ENCODE peak calls at places on chromosomes 13 and 19, in five cellular contexts. C is AML-193, U is T47D, S is sciatic nerve, V is neural crest cell. L is an unnamed sample.

GRCh38 chr19:10517760-10518443 is 655 bp upstream of the S1PR5 start:
- DNase-seq in C (no peak), U (no peak), S (no peak), V (no peak), L (peak; percentile 45)

GRCh38 chr13:65756071-65756671 is 1474.0 kb downstream of the PCDH9 start:
- DNase-seq in C (no peak), U (no peak), S (no peak), V (no peak), L (no peak)

GRCh38 chr19:45151821-45152503 is 8.8 kb downstream of the NKPD1 start:
- DNase-seq in C (no peak), U (no peak), S (no peak), V (no peak), L (no peak)

GRCh38 chr19:9309974-9310446 is 372 bp upstream of the ZNF699 start:
- DNase-seq in C (peak; percentile 94), U (peak; percentile 70), S (peak; percentile 95), V (no peak), L (peak; percentile 73)

GRCh38 chr13:86741762-86742285 is 929.3 kb upstream of the SLITRK5 start:
- DNase-seq in C (no peak), U (no peak), S (no peak), V (no peak), L (no peak)

GRCh38 chr13:43191561-43191960 is 168.2 kb downstream of the DNAJC15 start:
- DNase-seq in C (no peak), U (no peak), S (no peak), V (no peak), L (no peak)

GRCh38 chr19:4007836-4008539 is 452 bp downstream of the PIAS4 start:
- DNase-seq in C (no peak), U (no peak), S (no peak), V (no peak), L (no peak)

GRCh38 chr19:5497297-5497696 is 42.1 kb downstream of the ZNRF4 start:
- DNase-seq in C (no peak), U (no peak), S (no peak), V (no peak), L (no peak)

GRCh38 chr19:45575216-45575615 is 9.4 kb downstream of the OPA3 start:
- DNase-seq in C (no peak), U (no peak), S (no peak), V (no peak), L (no peak)

GRCh38 chr19:58559275-58560006 is 1.0 kb upstream of the UBE2M start:
- DNase-seq in C (no peak), U (peak; percentile 96), S (peak; percentile 95), V (peak; percentile 82), L (peak; percentile 97)

GRCh38 chr19:17249887-17250548 is 4.3 kb upstream of the NR2F6 start:
- DNase-seq in C (no peak), U (no peak), S (no peak), V (no peak), L (no peak)

GRCh38 chr13:42064259-42064658 is 15.8 kb downstream of the DGKH start:
- DNase-seq in C (no peak), U (no peak), S (no peak), V (no peak), L (no peak)

GRCh38 chr19:18057557-18057956 is 29.2 kb downstream of the IL12RB1 start:
- DNase-seq in C (no peak), U (no peak), S (peak; percentile 75), V (no peak), L (no peak)

GRCh38 chr13:78875792-78876580 is 217.0 kb upstream of the OBI1 start:
- DNase-seq in C (no peak), U (no peak), S (no peak), V (no peak), L (no peak)

GRCh38 chr19:17260842-17261325 is 3.7 kb downstream of the USHBP1 start:
- DNase-seq in C (peak; percentile 81), U (peak; percentile 84), S (peak; percentile 88), V (peak; percentile 88), L (peak; percentile 87)

GRCh38 chr13:67554746-67555452 is 324.8 kb upstream of the PCDH9 start:
- DNase-seq in C (no peak), U (no peak), S (no peak), V (no peak), L (no peak)

GRCh38 chr19:3275068-3275582 is 50.7 kb downstream of the CELF5 start:
- DNase-seq in C (no peak), U (no peak), S (no peak), V (peak; percentile 57), L (peak; percentile 76)

GRCh38 chr19:47075941-47076340 is 27.5 kb upstream of the TMEM160 start:
- DNase-seq in C (no peak), U (no peak), S (no peak), V (no peak), L (no peak)

GRCh38 chr13:75050419-75051066 is 431.4 kb downstream of the TBC1D4 start:
- DNase-seq in C (no peak), U (no peak), S (no peak), V (no peak), L (no peak)

GRCh38 chr13:41557719-41558118 is 100.4 kb downstream of the RGCC start:
- DNase-seq in C (no peak), U (no peak), S (no peak), V (no peak), L (no peak)

L was measured in A549.